ENCODE peak calls at places on chromosomes 11 and 22, in seven cellular contexts. X is stimulated activated naive CD4-positive, alpha-beta T cell; N is T-cell; J is C1 segment of cervical spinal cord; P is SK-N-DZ; T is body of pancreas; Q is cardiac fibroblast. D is an unnamed sample.

GRCh38 chr11:9977554-9977953 is 313.7 kb downstream of the SWAP70 start:
- DNase-seq in Q (peak), N (no peak), P (no peak), T (no peak), X (no peak), J (no peak), D (no peak)

GRCh38 chr11:65417221-65417701 is 5.3 kb upstream of the NEAT1 start:
- DNase-seq in J (no peak), Q (peak), P (no peak), X (peak), T (peak), N (no peak), D (no peak)

GRCh38 chr11:55401011-55401410 is 33.2 kb downstream of the OR4A15 start:
- DNase-seq in Q (no peak), P (no peak), J (no peak), N (no peak), X (no peak), T (no peak), D (no peak)

GRCh38 chr11:104984818-104985217 is 16.4 kb upstream of the CASP4 start:
- DNase-seq in P (no peak), N (no peak), J (no peak), T (no peak), X (no peak), Q (no peak), D (no peak)

GRCh38 chr22:26648761-26649363 is 8.5 kb upstream of the MIAT start:
- DNase-seq in T (no peak), J (no peak), Q (no peak), N (no peak), X (no peak), P (peak), D (no peak)

GRCh38 chr11:27882066-27882697 is 181.9 kb upstream of the BDNF start:
- DNase-seq in J (no peak), N (no peak), P (no peak), Q (no peak), X (no peak), T (no peak), D (no peak)

GRCh38 chr11:79472736-79473536 is 32.1 kb upstream of the TENM4 start:
- DNase-seq in N (no peak), J (no peak), Q (no peak), T (no peak), X (no peak), P (no peak), D (no peak)

GRCh38 chr11:47617417-47617809 is 23.2 kb upstream of the C1QTNF4 start:
- DNase-seq in J (no peak), T (no peak), X (no peak), P (no peak), N (no peak), Q (peak), D (no peak)

GRCh38 chr11:19712281-19713220 is at the start of gene NAV2:
- DNase-seq in X (peak), Q (peak), J (peak), N (peak), T (peak), P (peak), D (peak)

GRCh38 chr11:57680552-57680874 is 12.6 kb downstream of the ZDHHC5 start:
- DNase-seq in Q (peak), X (no peak), J (no peak), T (no peak), N (no peak), P (no peak), D (no peak)

GRCh38 chr11:335779-336665 is 15.4 kb upstream of the IFITM3 start:
- DNase-seq in N (no peak), T (no peak), P (no peak), Q (no peak), X (no peak), J (no peak), D (no peak)

GRCh38 chr11:7648264-7648663 is 25.0 kb downstream of the CYB5R2 start:
- DNase-seq in T (no peak), N (no peak), J (no peak), P (no peak), Q (no peak), X (no peak), D (no peak)

GRCh38 chr11:115458877-115459276 is 45.3 kb downstream of the CADM1 start:
- DNase-seq in T (no peak), N (no peak), Q (no peak), P (no peak), X (no peak), J (no peak), D (no peak)

GRCh38 chr11:65380460-65381126 is 1.9 kb downstream of the SLC25A45 start:
- DNase-seq in T (peak), J (no peak), X (no peak), P (no peak), Q (no peak), N (no peak), D (no peak)

GRCh38 chr11:79413258-79413657 is 27.6 kb downstream of the TENM4 start:
- DNase-seq in J (peak), Q (peak), P (peak), N (no peak), T (peak), X (no peak), D (no peak)

GRCh38 chr11:90228056-90228455 is 5.2 kb upstream of the CHORDC1 start:
- DNase-seq in T (no peak), X (no peak), P (no peak), J (no peak), Q (no peak), N (no peak), D (no peak)

GRCh38 chr22:23257889-23258825 is 77.8 kb downstream of the BCR start:
- DNase-seq in T (no peak), N (no peak), P (no peak), J (no peak), X (no peak), Q (no peak), D (no peak)

GRCh38 chr11:101128571-101129202 is 926 bp downstream of the PGR start:
- DNase-seq in J (no peak), X (no peak), Q (no peak), N (no peak), P (no peak), T (no peak), D (no peak)

GRCh38 chr22:42299586-42300285 is 29.3 kb upstream of the TCF20 start:
- DNase-seq in Q (no peak), N (peak), T (no peak), P (peak), X (peak), J (no peak), D (peak)

GRCh38 chr22:24068377-24068680 is 57.2 kb downstream of the CABIN1 start:
- DNase-seq in P (no peak), T (no peak), J (no peak), Q (no peak), N (no peak), X (no peak), D (no peak)

GRCh38 chr11:96328395-96329010 is 14.5 kb downstream of the MAML2 start:
- DNase-seq in T (no peak), X (no peak), J (no peak), P (no peak), N (no peak), Q (peak), D (no peak)

GRCh38 chr22:45491841-45492240 is 10.8 kb upstream of the FBLN1 start:
- DNase-seq in T (no peak), X (no peak), J (no peak), N (no peak), P (no peak), Q (no peak), D (no peak)

GRCh38 chr11:130861283-130861682 is 55.0 kb downstream of the SNX19 start:
- DNase-seq in N (no peak), X (no peak), P (no peak), Q (no peak), J (no peak), T (no peak), D (no peak)

GRCh38 chr11:2805388-2806057 is 80.1 kb downstream of the CDKN1C start:
- DNase-seq in N (no peak), P (no peak), T (peak), Q (no peak), J (no peak), X (no peak), D (no peak)